ENCODE peak calls at places on chromosomes 1 and 21, in four cellular contexts. One of them, this sample, is unnamed.

GRCh38 chr1:117919376-117919775 is 10.0 kb downstream of the GDAP2 start:
- DNase-seq in H1: no peak
- DNase-seq in HCT116: no peak
- DNase-seq in K562: no peak
- DNase-seq in this sample: no peak

GRCh38 chr1:165403835-165404482 is 41.0 kb downstream of the RXRG start:
- DNase-seq in K562: peak
- DNase-seq in H1: peak
- DNase-seq in HCT116: peak
- DNase-seq in this sample: peak

GRCh38 chr1:228364068-228364705 is 42.4 kb downstream of the TRIM11 start:
- DNase-seq in HCT116: no peak
- DNase-seq in H1: no peak
- DNase-seq in K562: no peak
- DNase-seq in this sample: no peak

GRCh38 chr1:18957136-18957521 is 653 bp upstream of the IFFO2 start:
- DNase-seq in K562: peak
- DNase-seq in H1: no peak
- DNase-seq in HCT116: no peak
- DNase-seq in this sample: no peak

GRCh38 chr1:2595812-2596529 is 9.4 kb downstream of the PRXL2B start:
- DNase-seq in H1: no peak
- DNase-seq in HCT116: no peak
- DNase-seq in K562: no peak
- DNase-seq in this sample: no peak

GRCh38 chr1:26285366-26286063 is 5.6 kb downstream of the SH3BGRL3 start:
- DNase-seq in H1: peak
- DNase-seq in K562: peak
- DNase-seq in HCT116: peak
- DNase-seq in this sample: peak

GRCh38 chr1:243732627-243733026 is 117.4 kb downstream of the AKT3 start:
- DNase-seq in H1: no peak
- DNase-seq in K562: no peak
- DNase-seq in HCT116: no peak
- DNase-seq in this sample: no peak

GRCh38 chr1:40628903-40629292 is 36.6 kb downstream of the RIMS3 start:
- DNase-seq in H1: no peak
- DNase-seq in HCT116: no peak
- DNase-seq in K562: no peak
- DNase-seq in this sample: no peak

GRCh38 chr1:214665606-214666110 is 62.7 kb downstream of the CENPF start:
- DNase-seq in H1: no peak
- DNase-seq in K562: no peak
- DNase-seq in HCT116: no peak
- DNase-seq in this sample: no peak

GRCh38 chr1:77039739-77040138 is 172.5 kb downstream of the ST6GALNAC5 start:
- DNase-seq in H1: no peak
- DNase-seq in HCT116: peak
- DNase-seq in K562: no peak
- DNase-seq in this sample: no peak

GRCh38 chr1:39896909-39897685 is 4.6 kb downstream of the MYCL start:
- DNase-seq in H1: no peak
- DNase-seq in K562: no peak
- DNase-seq in HCT116: no peak
- DNase-seq in this sample: no peak

GRCh38 chr1:231139659-231140650 is 21.9 kb upstream of the TRIM67 start:
- DNase-seq in H1: no peak
- DNase-seq in HCT116: no peak
- DNase-seq in K562: no peak
- DNase-seq in this sample: peak

GRCh38 chr1:170929835-170930554 is 5.3 kb upstream of the MROH9 start:
- DNase-seq in K562: peak
- DNase-seq in HCT116: peak
- DNase-seq in H1: no peak
- DNase-seq in this sample: peak
- TF ChIP-seq FOSL1 in K562: no peak
- TF ChIP-seq FOSL1 in HCT116: no peak
- TF ChIP-seq FOSL1 in H1: no peak
- TF ChIP-seq FOSL1 in this sample: no peak

DNA sequence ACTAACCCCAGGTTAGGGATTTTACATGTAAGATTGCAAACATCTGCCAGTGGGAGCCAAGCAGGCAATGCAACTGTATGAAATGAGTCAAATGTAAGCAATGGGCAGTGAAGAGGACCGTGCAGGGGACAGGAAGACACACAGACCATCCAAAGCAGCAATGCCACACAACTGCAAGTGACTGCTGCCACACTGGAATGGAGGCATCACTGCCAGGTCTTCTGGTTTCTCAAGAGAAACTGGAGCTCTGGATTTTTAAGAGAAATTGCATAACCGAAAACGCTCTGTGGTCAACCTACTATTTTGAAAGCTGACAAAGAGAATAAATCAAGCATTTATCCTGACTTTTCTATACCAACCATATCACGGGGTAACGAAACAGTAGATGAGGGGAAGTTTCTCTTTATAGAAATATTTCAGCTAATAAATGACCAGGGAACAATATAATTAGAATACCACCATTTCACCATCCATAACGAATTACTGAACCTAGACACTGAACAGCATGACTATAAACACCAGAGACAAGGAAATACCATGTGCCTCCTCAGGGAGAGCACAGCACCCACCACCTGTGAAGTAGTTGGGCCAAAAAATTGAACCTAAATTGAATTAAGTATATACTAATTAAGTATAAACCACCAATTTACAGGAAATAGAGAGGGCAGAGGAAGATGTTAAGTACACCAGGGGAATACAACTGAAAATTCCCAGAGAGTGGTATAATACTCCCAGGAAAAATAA is 4.4 kb downstream of the AK2 start:
- DNase-seq in HCT116: no peak
- DNase-seq in H1: no peak
- DNase-seq in K562: peak
- DNase-seq in this sample: no peak
- TF ChIP-seq FOSL1 in HCT116: no peak
- TF ChIP-seq FOSL1 in H1: no peak
- TF ChIP-seq FOSL1 in K562: no peak
- TF ChIP-seq FOSL1 in this sample: no peak

GRCh38 chr21:32378956-32379355 is 13.9 kb downstream of the URB1 start:
- DNase-seq in H1: no peak
- DNase-seq in K562: no peak
- DNase-seq in HCT116: no peak
- DNase-seq in this sample: no peak
- TF ChIP-seq FOSL1 in H1: no peak
- TF ChIP-seq FOSL1 in K562: no peak
- TF ChIP-seq FOSL1 in HCT116: no peak
- TF ChIP-seq FOSL1 in this sample: no peak

GRCh38 chr1:33407339-33407738 is 23.6 kb downstream of the PHC2 start:
- DNase-seq in HCT116: no peak
- DNase-seq in K562: no peak
- DNase-seq in H1: no peak
- DNase-seq in this sample: no peak

GRCh38 chr1:33410091-33410701 is 20.7 kb downstream of the PHC2 start:
- DNase-seq in HCT116: no peak
- DNase-seq in K562: no peak
- DNase-seq in H1: no peak
- DNase-seq in this sample: no peak

GRCh38 chr1:33402234-33402633 is 28.7 kb downstream of the PHC2 start:
- DNase-seq in HCT116: no peak
- DNase-seq in H1: no peak
- DNase-seq in K562: no peak
- DNase-seq in this sample: no peak

DNA sequence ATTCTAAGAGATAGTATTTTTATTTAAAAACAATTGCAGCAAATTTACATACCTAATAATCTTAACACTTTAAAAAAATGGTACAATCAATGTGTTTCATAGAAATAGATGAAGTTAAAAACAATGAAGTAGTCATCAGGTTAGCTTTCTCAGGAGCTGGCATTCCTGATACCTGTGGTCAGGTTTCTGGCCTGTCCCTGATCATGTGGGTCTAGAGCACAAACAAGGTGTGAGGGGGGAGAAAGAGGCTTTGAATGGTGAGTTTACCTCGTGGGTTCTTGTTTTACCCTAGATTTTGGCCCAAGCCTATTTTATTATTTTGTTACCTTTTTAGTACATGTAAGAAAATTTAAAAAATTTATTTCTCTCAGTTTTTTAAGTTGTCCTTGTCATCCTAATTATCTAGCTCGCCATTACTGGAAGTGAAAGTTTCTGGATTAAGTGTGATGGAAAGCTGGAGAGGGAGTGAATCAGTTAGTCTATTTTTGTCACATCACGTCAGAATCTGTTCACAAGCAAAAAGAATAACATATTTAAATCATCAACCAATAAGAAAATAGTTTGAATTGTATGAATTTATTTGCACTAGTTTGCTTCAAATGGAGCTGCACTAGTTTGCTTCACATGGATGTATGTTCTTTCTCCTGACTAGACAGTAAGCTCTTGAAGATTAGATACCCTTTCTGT is 23.0 kb downstream of the PHC2 start:
- DNase-seq in K562: no peak
- DNase-seq in H1: no peak
- DNase-seq in HCT116: no peak
- DNase-seq in this sample: no peak
- TF ChIP-seq FOSL1 in K562: no peak
- TF ChIP-seq FOSL1 in H1: no peak
- TF ChIP-seq FOSL1 in HCT116: no peak
- TF ChIP-seq FOSL1 in this sample: no peak